ENCODE peak calls at places on chromosomes 5 and 9, in six cellular contexts. M is lower leg skin, P is hippocampal formation, B is NCI-H510A treated with DMSO at 0.1 percent for 48 hours, K is astrocyte of the hippocampus, D is spleen. E is an unnamed sample.
A peak's percentile ranks its signal among the peaks of the same experiment; 100 is the strongest.

GRCh38 chr9:116697887-116698286 is 10.8 kb downstream of the TRIM32 start:
- DNase-seq in M (no peak), P (no peak), B (no peak), K (no peak), D (peak; percentile 69), E (no peak)

GRCh38 chr5:113166285-113166684 is 189.7 kb downstream of the DCP2 start:
- DNase-seq in M (no peak), P (no peak), B (no peak), K (peak; percentile 49), D (no peak), E (no peak)

GRCh38 chr5:65209341-65209740 is 272.4 kb downstream of the ADAMTS6 start:
- DNase-seq in M (no peak), P (no peak), B (no peak), K (peak; percentile 59), D (no peak), E (no peak)

GRCh38 chr5:93598997-93599371 is 16.0 kb downstream of the NR2F1 start:
- DNase-seq in M (no peak), P (no peak), B (no peak), K (peak; percentile 44), D (no peak), E (no peak)

GRCh38 chr9:122949696-122950095 is 8.9 kb downstream of the RABGAP1 start:
- DNase-seq in M (no peak), P (peak; percentile 38), B (no peak), K (peak; percentile 7), D (no peak), E (no peak)

GRCh38 chr9:94920439-94920951 is 194.0 kb downstream of the AOPEP start:
- DNase-seq in M (peak; percentile 54), P (no peak), B (no peak), K (peak; percentile 29), D (no peak), E (no peak)

GRCh38 chr5:11608530-11608929 is 295.7 kb downstream of the CTNND2 start:
- DNase-seq in M (no peak), P (no peak), B (no peak), K (no peak), D (no peak), E (no peak)

GRCh38 chr5:14038341-14038959 is 94.0 kb upstream of the DNAH5 start:
- DNase-seq in M (no peak), P (no peak), B (no peak), K (peak; percentile 57), D (no peak), E (no peak)

GRCh38 chr9:14188011-14188410 is 125.9 kb downstream of the NFIB start:
- DNase-seq in M (no peak), P (no peak), B (no peak), K (no peak), D (no peak), E (no peak)

GRCh38 chr9:127786773-127787123 is 914 bp downstream of the CDK9 start:
- DNase-seq in M (no peak), P (no peak), B (no peak), K (no peak), D (no peak), E (no peak)

GRCh38 chr5:137264573-137264972 is 234.6 kb downstream of the SPOCK1 start:
- DNase-seq in M (no peak), P (no peak), B (no peak), K (peak; percentile 28), D (no peak), E (no peak)

GRCh38 chr5:82347213-82347947 is 69.2 kb upstream of the RPS23 start:
- DNase-seq in M (peak; percentile 34), P (peak; percentile 60), B (peak; percentile 28), K (peak; percentile 76), D (no peak), E (peak; percentile 23)

GRCh38 chr5:178349607-178350353 is 117.2 kb upstream of the PHYKPL start:
- DNase-seq in M (no peak), P (no peak), B (no peak), K (no peak), D (no peak), E (no peak)

GRCh38 chr5:81768960-81769452 is 18.1 kb upstream of the SSBP2 start:
- DNase-seq in M (no peak), P (no peak), B (no peak), K (peak; percentile 79), D (no peak), E (no peak)

E was measured in heart right ventricle.